ENCODE peak calls at places on chromosomes 13 and 19, in nine cellular contexts. D is fibroblast of gingiva, Q is D721Med, G is Caco-2, V is breast epithelium, J is WERI-Rb-1, L is iPS-NIHi11, T is NCI-H1105, C is AG08395. N is an unnamed sample.

GRCh38 chr19:19528721-19529490 is at the start of gene YJEFN3:
- DNase-seq in D (peak), Q (no peak), G (no peak), V (no peak), J (peak), L (peak), T (peak), C (peak), N (no peak)

GRCh38 chr13:73317140-73317539 is 258.3 kb downstream of the KLF5 start:
- DNase-seq in D (no peak), Q (no peak), G (no peak), V (no peak), J (no peak), L (no peak), T (no peak), C (no peak), N (no peak)

GRCh38 chr19:18373892-18374629 is 11.9 kb upstream of the GDF15 start:
- DNase-seq in D (peak), Q (no peak), G (peak), V (peak), J (peak), L (peak), T (peak), C (peak), N (peak)

GRCh38 chr19:44552324-44552723 is 22.8 kb upstream of the CEACAM20 start:
- DNase-seq in D (no peak), Q (no peak), G (no peak), V (no peak), J (peak), L (peak), T (no peak), C (peak), N (no peak)

GRCh38 chr19:34173145-34173956 is 1.0 kb downstream of the LSM14A start:
- DNase-seq in D (peak), Q (no peak), G (peak), V (peak), J (no peak), L (peak), T (no peak), C (peak), N (peak)

GRCh38 chr13:41720839-41721561 is 239.9 kb downstream of the VWA8 start:
- DNase-seq in D (no peak), Q (no peak), G (no peak), V (no peak), J (no peak), L (no peak), T (no peak), C (no peak), N (no peak)

GRCh38 chr19:37938379-37938778 is 31.4 kb downstream of the SIPA1L3 start:
- DNase-seq in D (no peak), Q (no peak), G (no peak), V (no peak), J (no peak), L (no peak), T (no peak), C (no peak), N (no peak)

GRCh38 chr13:31878955-31879354 is 139.6 kb downstream of the RXFP2 start:
- DNase-seq in D (no peak), Q (no peak), G (no peak), V (no peak), J (no peak), L (no peak), T (peak), C (no peak), N (no peak)

GRCh38 chr13:108003626-108004025 is 211.7 kb downstream of the LIG4 start:
- DNase-seq in D (no peak), Q (no peak), G (no peak), V (no peak), J (no peak), L (no peak), T (peak), C (no peak), N (no peak)

GRCh38 chr19:10454267-10454666 is 33.9 kb downstream of the PDE4A start:
- DNase-seq in D (no peak), Q (peak), G (no peak), V (no peak), J (peak), L (peak), T (peak), C (peak), N (no peak)

GRCh38 chr19:325937-326565 is 18.5 kb downstream of the MIER2 start:
- DNase-seq in D (no peak), Q (no peak), G (no peak), V (no peak), J (no peak), L (no peak), T (no peak), C (no peak), N (no peak)

GRCh38 chr13:40389081-40389641 is 277.3 kb downstream of the FOXO1 start:
- DNase-seq in D (no peak), Q (no peak), G (no peak), V (no peak), J (no peak), L (no peak), T (no peak), C (no peak), N (no peak)

GRCh38 chr19:34085336-34085735 is 87.0 kb upstream of the LSM14A start:
- DNase-seq in D (no peak), Q (no peak), G (no peak), V (no peak), J (no peak), L (no peak), T (no peak), C (no peak), N (no peak)

GRCh38 chr19:42150353-42150752 is 18.1 kb upstream of the POU2F2 start:
- DNase-seq in D (no peak), Q (no peak), G (no peak), V (no peak), J (peak), L (no peak), T (peak), C (no peak), N (no peak)

GRCh38 chr13:76828316-76828741 is 57.9 kb downstream of the KCTD12 start:
- DNase-seq in D (no peak), Q (no peak), G (no peak), V (no peak), J (no peak), L (no peak), T (no peak), C (peak), N (no peak)

GRCh38 chr13:79866436-79866835 is 385.5 kb downstream of the NDFIP2 start:
- DNase-seq in D (no peak), Q (no peak), G (no peak), V (no peak), J (no peak), L (no peak), T (no peak), C (no peak), N (no peak)

GRCh38 chr19:37980419-37980975 is 73.5 kb downstream of the SIPA1L3 start:
- DNase-seq in D (no peak), Q (no peak), G (no peak), V (no peak), J (no peak), L (no peak), T (no peak), C (no peak), N (peak)

GRCh38 chr19:50933640-50934039 is 19.2 kb downstream of the KLK5 start:
- DNase-seq in D (no peak), Q (no peak), G (no peak), V (no peak), J (no peak), L (no peak), T (no peak), C (no peak), N (no peak)

GRCh38 chr13:48233097-48233885 is at the start of gene ITM2B:
- DNase-seq in D (peak), Q (peak), G (peak), V (peak), J (peak), L (peak), T (peak), C (peak), N (peak)

GRCh38 chr19:51621178-51621577 is 9.0 kb downstream of the SIGLEC5 start:
- DNase-seq in D (no peak), Q (no peak), G (no peak), V (no peak), J (no peak), L (no peak), T (no peak), C (no peak), N (no peak)

GRCh38 chr13:23748109-23748508 is 141.1 kb downstream of the MIPEP start:
- DNase-seq in D (no peak), Q (no peak), G (no peak), V (no peak), J (no peak), L (no peak), T (no peak), C (no peak), N (no peak)

GRCh38 chr19:48999481-49000325 is 6.0 kb downstream of the RUVBL2 start:
- DNase-seq in D (peak), Q (no peak), G (peak), V (no peak), J (peak), L (peak), T (no peak), C (peak), N (no peak)

GRCh38 chr13:39037410-39037879 is 444 bp downstream of the PROSER1 start:
- DNase-seq in D (no peak), Q (no peak), G (no peak), V (peak), J (no peak), L (no peak), T (peak), C (no peak), N (peak)

GRCh38 chr13:51524846-51525566 is 59.3 kb upstream of the WDFY2 start:
- DNase-seq in D (no peak), Q (no peak), G (no peak), V (no peak), J (no peak), L (no peak), T (no peak), C (peak), N (no peak)

GRCh38 chr19:57708641-57709354 is at the start of gene ZNF154:
- DNase-seq in D (peak), Q (no peak), G (no peak), V (peak), J (no peak), L (peak), T (no peak), C (peak), N (no peak)